ENCODE peak calls at places on chromosome 14, in six cellular contexts. W is endodermal cell, J is AG04450, K is pancreas, D is psoas muscle, E is cardiac muscle cell. Y is an unnamed sample.

GRCh38 chr14:91755560-91755959 is 23.7 kb upstream of the CATSPERB start:
- DNase-seq in K (no peak), D (no peak), E (no peak), J (no peak), W (no peak), Y (no peak)

GRCh38 chr14:31080060-31080459 is 53.9 kb upstream of the STRN3 start:
- DNase-seq in J (peak), W (no peak), E (no peak), D (no peak), K (no peak), Y (no peak)

GRCh38 chr14:55802986-55803431 is 223.0 kb downstream of the KTN1 start:
- DNase-seq in D (no peak), W (no peak), J (no peak), E (no peak), K (no peak), Y (no peak)

GRCh38 chr14:92540472-92541048 is 27.0 kb downstream of the RIN3 start:
- DNase-seq in D (peak), K (peak), E (no peak), J (peak), W (no peak), Y (peak)

GRCh38 chr14:23071244-23071974 is 14.1 kb upstream of the CDH24 start:
- DNase-seq in W (peak), K (peak), J (peak), D (peak), E (peak), Y (peak)

GRCh38 chr14:92185559-92185958 is 63.8 kb downstream of the CPSF2 start:
- DNase-seq in W (no peak), J (no peak), K (no peak), D (no peak), E (no peak), Y (no peak)

GRCh38 chr14:31829256-31829923 is 247.7 kb upstream of the ARHGAP5 start:
- DNase-seq in J (peak), W (no peak), E (no peak), D (no peak), K (no peak), Y (no peak)

GRCh38 chr14:42110167-42110566 is 503.5 kb downstream of the LRFN5 start:
- DNase-seq in D (no peak), W (peak), E (peak), J (peak), K (no peak), Y (peak)

GRCh38 chr14:88255798-88256197 is 67.3 kb downstream of the KCNK10 start:
- DNase-seq in D (no peak), E (no peak), K (no peak), J (no peak), W (no peak), Y (no peak)

GRCh38 chr14:101880016-101880297 is 84.4 kb upstream of the DYNC1H1 start:
- DNase-seq in W (no peak), K (no peak), D (no peak), J (no peak), E (no peak), Y (peak)

GRCh38 chr14:69854598-69854997 is 24.6 kb upstream of the SMOC1 start:
- DNase-seq in J (no peak), D (no peak), E (no peak), K (no peak), W (no peak), Y (no peak)

GRCh38 chr14:89384023-89384422 is 33.0 kb downstream of the FOXN3 start:
- DNase-seq in J (no peak), W (peak), D (no peak), K (no peak), E (no peak), Y (peak)

GRCh38 chr14:73743431-73743931 is 29.3 kb upstream of the PNMA1 start:
- DNase-seq in W (no peak), K (no peak), J (no peak), E (no peak), D (peak), Y (peak)

GRCh38 chr14:55071051-55071450 is 19.6 kb downstream of the MAPK1IP1L start:
- DNase-seq in E (no peak), D (no peak), J (no peak), W (no peak), K (no peak), Y (no peak)

GRCh38 chr14:22333408-22334274 is 255.4 kb downstream of the DAD1 start:
- DNase-seq in E (no peak), J (no peak), K (peak), D (no peak), W (peak), Y (peak)

GRCh38 chr14:29754134-29754533 is 173.5 kb downstream of the PRKD1 start:
- DNase-seq in W (no peak), J (no peak), D (no peak), K (no peak), E (no peak), Y (no peak)

GRCh38 chr14:29752221-29752923 is 175.3 kb downstream of the PRKD1 start:
- DNase-seq in W (no peak), D (no peak), K (no peak), J (no peak), E (no peak), Y (no peak)

GRCh38 chr14:29745863-29746262 is 181.8 kb downstream of the PRKD1 start:
- DNase-seq in J (no peak), W (no peak), D (no peak), K (no peak), E (peak), Y (no peak)

GRCh38 chr14:29743566-29743965 is 184.1 kb downstream of the PRKD1 start:
- DNase-seq in E (peak), K (no peak), W (no peak), D (no peak), J (no peak), Y (no peak)

DNA sequence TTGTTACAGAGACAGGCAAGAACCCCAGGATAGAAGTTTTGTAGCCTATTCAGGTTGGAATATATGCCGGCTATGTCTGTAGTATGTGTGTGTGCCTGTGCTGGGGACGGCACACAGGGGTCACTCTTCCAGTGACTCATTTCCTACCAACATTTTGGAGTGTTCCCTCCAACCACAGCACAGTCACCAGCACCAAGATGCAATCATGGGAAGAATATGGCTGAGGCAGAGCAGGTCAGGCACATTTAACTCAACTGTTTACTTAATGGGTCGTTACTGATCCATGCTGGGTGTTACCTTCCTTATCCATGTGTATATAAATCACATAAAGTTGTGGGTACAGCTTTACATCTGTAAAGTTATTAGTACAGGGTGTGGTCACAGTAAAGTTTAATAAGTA is 178.3 kb downstream of the PRKD1 start:
- DNase-seq in E (no peak), J (no peak), D (no peak), W (no peak), K (no peak), Y (no peak)
- TF ChIP-seq CTCF in E (peak), J (no peak), D (no peak), W (no peak), K (no peak), Y (no peak)

GRCh38 chr14:76473381-76474263 is 97.7 kb downstream of the ESRRB start:
- DNase-seq in K (no peak), D (peak), J (no peak), E (peak), W (peak), Y (peak)
- H3K4me3 ChIP-seq in K (no peak), D (peak), J (no peak), E (no peak), W (no peak), Y (no peak)

GRCh38 chr14:24394275-24394674 is 4.5 kb upstream of the NYNRIN start:
- DNase-seq in K (no peak), W (no peak), J (no peak), E (no peak), D (no peak), Y (no peak)
- TF ChIP-seq CTCF in K (no peak), W (peak), J (no peak), E (no peak), D (no peak), Y (no peak)

GRCh38 chr14:103748539-103748867 is 32.9 kb downstream of the ZFYVE21 start:
- DNase-seq in K (no peak), J (no peak), D (no peak), W (no peak), E (no peak), Y (no peak)
- H3K4me3 ChIP-seq in K (no peak), J (no peak), D (no peak), W (no peak), E (no peak), Y (no peak)

DNA sequence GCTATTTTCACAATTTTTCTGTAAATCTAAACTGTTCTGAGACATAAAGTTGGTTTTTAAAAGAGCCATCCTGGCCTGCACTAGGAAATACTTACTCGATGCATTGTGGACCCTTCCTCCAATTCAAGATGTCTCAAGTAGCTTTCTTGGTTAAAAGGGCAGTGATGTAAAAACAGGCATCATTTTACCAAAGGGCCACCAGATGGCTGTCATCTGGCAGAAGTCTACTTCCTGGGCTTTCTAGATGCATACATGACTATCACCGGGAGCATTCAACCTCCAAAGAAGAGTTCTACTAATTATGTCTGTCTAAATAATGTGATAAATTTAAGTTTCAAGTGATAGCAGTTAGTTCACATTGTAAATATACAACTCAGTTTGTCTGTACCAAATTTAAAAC is 96.8 kb upstream of the FRMD6 start:
- DNase-seq in W (no peak), K (no peak), E (no peak), J (no peak), D (no peak), Y (peak)
- TF ChIP-seq CTCF in W (peak), K (no peak), E (no peak), J (peak), D (no peak), Y (no peak)

GRCh38 chr14:60485057-60485599 is 735 bp downstream of the C14orf39 start:
- DNase-seq in J (no peak), W (peak), K (no peak), E (peak), D (no peak), Y (no peak)
- H3K4me3 ChIP-seq in J (peak), W (peak), K (no peak), E (peak), D (peak), Y (no peak)

GRCh38 chr14:75461303-75461702 is 33.5 kb downstream of the JDP2 start:
- DNase-seq in W (peak), D (no peak), J (no peak), K (no peak), E (no peak), Y (no peak)
- TF ChIP-seq CTCF in W (no peak), D (no peak), J (no peak), K (no peak), E (no peak), Y (no peak)

GRCh38 chr14:32897724-32898064 is 41.0 kb upstream of the NPAS3 start:
- DNase-seq in E (no peak), D (no peak), W (no peak), K (no peak), J (no peak), Y (no peak)
- H3K4me3 ChIP-seq in E (no peak), D (peak), W (no peak), K (peak), J (peak), Y (no peak)

GRCh38 chr14:26276757-26277156 is 321.1 kb downstream of the NOVA1 start:
- DNase-seq in K (no peak), J (no peak), W (peak), E (peak), D (no peak), Y (no peak)
- TF ChIP-seq CTCF in K (no peak), J (no peak), W (peak), E (no peak), D (no peak), Y (no peak)

Y was measured in GM12865.